ENCODE peak calls at places on chromosomes 5 and 9, in four cellular contexts. Y is sigmoid colon, Q is transverse colon, K is stomach. T is an unnamed sample.
A peak's percentile ranks its signal among the peaks of the same experiment; 100 is the strongest.

GRCh38 chr9:78669591-78669990 is 372.7 kb downstream of the PSAT1 start:
- DNase-seq in Q (no peak), K (no peak), Y (no peak), T (no peak)

GRCh38 chr5:117100156-117100555 is 525.5 kb upstream of the SEMA6A start:
- DNase-seq in Q (no peak), Y (no peak), K (no peak), T (no peak)

GRCh38 chr9:122367779-122368460 is 2.9 kb upstream of the PTGS1 start:
- DNase-seq in Y (no peak), K (no peak), Q (no peak), T (no peak)

GRCh38 chr9:15132107-15132506 is 174.9 kb downstream of the TTC39B start:
- DNase-seq in Y (no peak), K (no peak), Q (no peak), T (no peak)

GRCh38 chr9:34603610-34604231 is 8.2 kb downstream of the RPP25L start:
- DNase-seq in Y (peak; percentile 89), Q (peak; percentile 85), K (peak; percentile 87), T (peak; percentile 77)

GRCh38 chr9:31799953-31800609 is 584.4 kb upstream of the ACO1 start:
- DNase-seq in K (no peak), Q (no peak), Y (no peak), T (no peak)

GRCh38 chr9:126799051-126799450 is 5.8 kb upstream of the ZBTB43 start:
- DNase-seq in Q (no peak), Y (peak; percentile 26), K (no peak), T (no peak)

GRCh38 chr5:176389114-176389768 is 690 bp downstream of the HIGD2A start:
- DNase-seq in Y (no peak), K (no peak), Q (no peak), T (no peak)

GRCh38 chr5:147140558-147140957 is 94.3 kb upstream of the STK32A start:
- DNase-seq in K (no peak), Q (no peak), Y (no peak), T (no peak)

DNA sequence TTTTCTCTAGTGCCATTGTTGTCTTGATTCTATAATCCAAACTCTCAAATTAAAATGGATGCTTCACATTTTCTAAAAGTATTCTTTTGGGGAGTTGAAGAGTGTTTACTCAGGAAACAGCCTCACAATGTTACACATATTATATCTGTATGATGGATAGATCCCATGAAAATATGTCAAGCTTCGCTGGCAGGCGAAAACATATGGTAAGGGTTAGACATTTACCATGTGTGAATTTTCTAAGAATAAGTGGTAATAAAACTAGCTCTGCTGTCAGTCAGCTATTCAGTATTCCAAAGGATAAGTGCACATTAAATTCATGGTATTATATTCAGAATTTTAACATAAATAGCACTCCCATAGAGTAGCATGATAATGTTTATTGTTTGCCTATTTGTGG is 13.3 kb upstream of the ADCY2 start:
- DNase-seq in Y (no peak), Q (no peak), K (no peak), T (no peak)
- TF ChIP-seq POLR2AphosphoS5 in Y (no peak), Q (no peak), K (no peak), T (no peak)

GRCh38 chr5:178486305-178486704 is 103.9 kb downstream of the COL23A1 start:
- DNase-seq in Q (no peak), Y (no peak), K (no peak), T (no peak)

GRCh38 chr5:178479261-178479660 is 110.9 kb downstream of the COL23A1 start:
- DNase-seq in K (no peak), Y (no peak), Q (no peak), T (no peak)

GRCh38 chr5:178487911-178488310 is 102.3 kb downstream of the COL23A1 start:
- DNase-seq in Q (no peak), Y (no peak), K (no peak), T (no peak)

GRCh38 chr5:178488696-178489095 is 101.5 kb downstream of the COL23A1 start:
- DNase-seq in Y (no peak), K (no peak), Q (no peak), T (no peak)

DNA sequence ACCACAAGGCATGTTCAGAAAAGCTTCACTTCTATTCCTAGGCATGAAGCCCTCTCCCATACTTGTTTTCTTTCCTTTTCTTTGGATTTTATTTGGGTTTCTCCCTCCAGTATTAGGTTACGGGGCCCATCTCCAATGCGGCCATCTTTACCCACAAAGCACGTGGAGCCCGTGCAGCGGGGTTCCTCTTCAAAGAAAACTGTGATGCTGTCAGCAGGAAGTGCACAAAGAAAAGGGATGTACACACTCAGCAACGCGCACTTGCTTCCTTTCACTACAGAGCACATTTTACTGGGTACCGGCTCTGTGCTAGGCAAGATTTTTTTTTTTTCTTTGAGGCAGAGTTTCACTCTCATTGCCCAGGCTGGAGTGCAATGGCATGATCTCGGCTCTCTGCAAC is 106.6 kb downstream of the COL23A1 start:
- DNase-seq in Q (peak; percentile 30), Y (no peak), K (peak; percentile 38), T (no peak)
- TF ChIP-seq POLR2A in Q (no peak), Y (no peak), K (no peak), T (no peak)

GRCh38 chr5:59051938-59052337 is 469.1 kb downstream of the RAB3C start:
- DNase-seq in Q (no peak), Y (no peak), K (no peak), T (no peak)
- TF ChIP-seq POLR2AphosphoS5 in Q (no peak), Y (no peak), K (no peak), T (no peak)

GRCh38 chr5:76662521-76662920 is 39.3 kb upstream of the F2RL2 start:
- DNase-seq in K (no peak), Q (no peak), Y (no peak), T (no peak)

GRCh38 chr5:76664065-76664464 is 40.9 kb upstream of the F2RL2 start:
- DNase-seq in Y (no peak), K (no peak), Q (no peak), T (no peak)

GRCh38 chr5:76660360-76660759 is 37.2 kb upstream of the F2RL2 start:
- DNase-seq in Q (no peak), Y (no peak), K (no peak), T (no peak)

GRCh38 chr5:76667495-76667894 is 44.3 kb upstream of the F2RL2 start:
- DNase-seq in Q (no peak), K (no peak), Y (no peak), T (no peak)

GRCh38 chr5:76663573-76663972 is 40.4 kb upstream of the F2RL2 start:
- DNase-seq in Q (no peak), Y (no peak), K (no peak), T (no peak)
- TF ChIP-seq POLR2A in Q (no peak), Y (no peak), K (no peak), T (no peak)